ENCODE peak calls at places on chromosomes 12 and 14, in four cellular contexts. C is sigmoid colon, K is AG10803, M is MM.1S. Y is an unnamed sample.
A peak's percentile ranks its signal among the peaks of the same experiment; 100 is the strongest.

GRCh38 chr12:64088431-64089349 is 133.4 kb downstream of the KICS2 start:
- DNase-seq in K (peak; percentile 94), M (peak; percentile 48), C (peak; percentile 82), Y (no peak)

GRCh38 chr12:8953773-8954402 is 4.4 kb upstream of the M6PR start:
- DNase-seq in M (no peak), C (no peak), K (no peak), Y (no peak)

GRCh38 chr14:72476657-72477499 is 417.0 kb downstream of the DPF3 start:
- DNase-seq in M (peak; percentile 87), C (no peak), K (peak; percentile 79), Y (peak; percentile 79)

GRCh38 chr12:92779902-92780301 is 77.1 kb downstream of the PLEKHG7 start:
- DNase-seq in M (no peak), C (no peak), K (peak; percentile 69), Y (no peak)

GRCh38 chr14:20429801-20430669 is 5.9 kb downstream of the KLHL33 start:
- DNase-seq in K (no peak), C (no peak), M (no peak), Y (no peak)

GRCh38 chr14:23364604-23365352 is at the start of gene EFS:
- DNase-seq in M (no peak), C (no peak), K (peak; percentile 38), Y (no peak)

GRCh38 chr14:60339571-60339970 is 90.5 kb downstream of the PPM1A start:
- DNase-seq in C (no peak), K (no peak), M (no peak), Y (no peak)

GRCh38 chr12:52266514-52266913 is 7.9 kb upstream of the KRT86 start:
- DNase-seq in M (no peak), C (peak; percentile 62), K (no peak), Y (no peak)

GRCh38 chr12:10408842-10409241 is 715 bp downstream of the KLRC4 start:
- DNase-seq in C (no peak), K (no peak), M (no peak), Y (no peak)

GRCh38 chr12:91513354-91513753 is 330.7 kb upstream of the DCN start:
- DNase-seq in M (no peak), C (no peak), K (no peak), Y (no peak)

GRCh38 chr14:74018704-74019407 is at the start of the genes BBOF1 and ENTPD5:
- DNase-seq in K (peak; percentile 86), M (peak; percentile 76), C (peak; percentile 92), Y (peak; percentile 96)

GRCh38 chr12:87931764-87932163 is 97.4 kb downstream of the C12orf50 start:
- DNase-seq in M (no peak), K (peak; percentile 4), C (no peak), Y (no peak)

GRCh38 chr14:32004300-32004699 is 72.8 kb upstream of the ARHGAP5 start:
- DNase-seq in M (no peak), C (no peak), K (peak; percentile 76), Y (no peak)

GRCh38 chr12:106068296-106068695 is 70.5 kb downstream of the NUAK1 start:
- DNase-seq in K (no peak), M (no peak), C (no peak), Y (no peak)

GRCh38 chr12:6295187-6295811 is 15.2 kb upstream of the PLEKHG6 start:
- DNase-seq in K (peak; percentile 87), M (no peak), C (peak; percentile 51), Y (no peak)

GRCh38 chr12:124804011-124804621 is 59.5 kb downstream of the SCARB1 start:
- DNase-seq in M (no peak), K (peak; percentile 46), C (peak; percentile 77), Y (no peak)

GRCh38 chr12:4115570-4115969 is 158.0 kb upstream of the CCND2 start:
- DNase-seq in C (peak; percentile 34), M (no peak), K (no peak), Y (no peak)

GRCh38 chr14:99164712-99165111 is 107.3 kb downstream of the BCL11B start:
- DNase-seq in K (no peak), M (no peak), C (no peak), Y (no peak)

GRCh38 chr14:89486961-89487360 is 69.9 kb upstream of the FOXN3 start:
- DNase-seq in M (no peak), K (peak; percentile 6), C (no peak), Y (no peak)

GRCh38 chr12:13167226-13167625 is 29.3 kb upstream of the EMP1 start:
- DNase-seq in K (no peak), C (no peak), M (no peak), Y (no peak)

GRCh38 chr12:48104531-48104930 is 1.3 kb downstream of the SENP1 start:
- DNase-seq in K (no peak), C (no peak), M (no peak), Y (no peak)

GRCh38 chr12:89899651-89900050 is 191.0 kb upstream of the ATP2B1 start:
- DNase-seq in K (no peak), M (no peak), C (no peak), Y (no peak)

GRCh38 chr12:83106873-83107272 is 420.2 kb downstream of the TMTC2 start:
- DNase-seq in C (no peak), M (no peak), K (no peak), Y (no peak)

GRCh38 chr12:110778801-110779577 is 36.3 kb upstream of the PPP1CC start:
- DNase-seq in K (no peak), C (no peak), M (no peak), Y (no peak)

GRCh38 chr12:97837401-97837800 is 374.8 kb downstream of the RMST start:
- DNase-seq in M (no peak), C (no peak), K (peak; percentile 13), Y (no peak)

GRCh38 chr12:115023279-115023678 is 339.3 kb upstream of the TBX3 start:
- DNase-seq in C (no peak), M (no peak), K (peak; percentile 73), Y (no peak)

GRCh38 chr14:45633220-45633984 is 380.4 kb upstream of the MIS18BP1 start:
- DNase-seq in C (no peak), M (no peak), K (no peak), Y (no peak)

DNA sequence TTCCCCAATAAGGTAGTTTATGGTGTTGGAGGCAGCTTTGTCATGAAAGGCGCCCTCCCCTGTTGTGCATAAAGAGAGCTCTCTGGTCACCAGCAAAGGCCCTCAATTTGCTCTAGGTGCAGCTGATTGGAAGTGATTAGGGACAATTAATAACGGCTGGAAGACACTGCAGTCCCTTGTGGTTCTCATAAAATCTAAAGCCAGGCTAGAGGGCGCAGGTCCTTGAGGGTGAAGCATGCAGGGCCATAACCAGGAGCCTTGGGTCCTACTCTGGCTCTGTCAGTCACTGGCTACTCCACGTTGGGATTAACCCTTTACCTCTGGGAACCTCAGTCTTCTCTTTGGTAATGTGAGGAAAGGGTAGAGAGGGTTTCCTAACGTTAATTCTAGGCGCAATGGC is 1.9 kb downstream of the DAAM1 start:
- DNase-seq in M (no peak), K (peak; percentile 20), C (no peak), Y (no peak)
- TF ChIP-seq CTCF in M (peak; percentile 25), K (peak; percentile 38), C (no peak), Y (peak; percentile 3)

GRCh38 chr14:37707716-37708115 is 112.3 kb downstream of the TTC6 start:
- DNase-seq in K (no peak), M (no peak), C (no peak), Y (no peak)

GRCh38 chr14:37712976-37713431 is 117.6 kb downstream of the TTC6 start:
- DNase-seq in K (no peak), M (no peak), C (no peak), Y (no peak)

GRCh38 chr14:37708481-37708880 is 113.1 kb downstream of the TTC6 start:
- DNase-seq in K (peak; percentile 29), M (no peak), C (no peak), Y (no peak)

GRCh38 chr14:37711499-37712475 is 116.4 kb downstream of the TTC6 start:
- DNase-seq in K (no peak), M (no peak), C (no peak), Y (no peak)

DNA sequence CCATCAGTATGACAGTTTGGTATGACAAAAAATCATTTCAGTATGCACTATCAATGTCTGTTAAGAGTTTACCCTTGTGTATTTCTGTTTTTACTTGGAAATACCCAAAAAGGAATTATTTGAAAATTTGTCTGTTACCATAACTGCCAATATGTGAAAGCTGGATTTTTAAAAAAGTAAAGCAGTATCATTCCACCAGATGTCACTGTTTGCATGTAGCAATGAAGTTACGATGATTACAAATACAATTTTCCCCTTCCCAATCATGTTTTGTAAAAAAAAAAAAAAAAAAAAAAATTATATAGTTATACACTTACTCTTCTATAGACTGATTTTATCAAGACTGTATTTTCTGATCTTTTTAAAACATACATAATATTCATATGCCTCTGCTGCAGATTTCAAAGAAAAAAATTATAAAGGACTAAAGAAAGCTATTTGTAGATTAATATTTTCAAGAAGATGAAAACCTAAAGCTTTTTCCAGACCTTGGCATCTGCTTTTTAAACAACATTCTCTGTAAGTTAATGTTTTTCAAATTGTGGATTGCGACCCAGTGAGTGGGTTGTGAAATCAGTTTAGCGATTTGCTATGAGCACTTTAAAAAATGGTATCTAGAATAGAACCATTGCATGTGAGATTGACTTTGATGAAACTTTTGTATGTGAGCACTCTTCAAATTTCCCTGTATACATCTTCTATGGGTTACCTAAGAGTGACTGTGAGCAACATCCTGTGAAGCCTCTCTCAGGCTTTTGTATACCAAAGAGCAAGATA is 114.2 kb downstream of the TTC6 start:
- DNase-seq in K (peak; percentile 28), C (no peak), M (no peak), Y (no peak)
- TF ChIP-seq CTCF in K (peak; percentile 72), C (peak; percentile 19), M (no peak), Y (no peak)

GRCh38 chr14:71286126-71286525 is 378.9 kb downstream of the PCNX1 start:
- DNase-seq in C (no peak), K (no peak), M (no peak), Y (no peak)

GRCh38 chr14:71290301-71290700 is 383.0 kb downstream of the PCNX1 start:
- DNase-seq in K (no peak), M (no peak), C (no peak), Y (no peak)

GRCh38 chr14:71287567-71287966 is 380.3 kb downstream of the PCNX1 start:
- DNase-seq in C (no peak), M (no peak), K (no peak), Y (no peak)

GRCh38 chr14:71289536-71289935 is 382.3 kb downstream of the PCNX1 start:
- DNase-seq in K (no peak), C (no peak), M (peak; percentile 91), Y (peak; percentile 25)

DNA sequence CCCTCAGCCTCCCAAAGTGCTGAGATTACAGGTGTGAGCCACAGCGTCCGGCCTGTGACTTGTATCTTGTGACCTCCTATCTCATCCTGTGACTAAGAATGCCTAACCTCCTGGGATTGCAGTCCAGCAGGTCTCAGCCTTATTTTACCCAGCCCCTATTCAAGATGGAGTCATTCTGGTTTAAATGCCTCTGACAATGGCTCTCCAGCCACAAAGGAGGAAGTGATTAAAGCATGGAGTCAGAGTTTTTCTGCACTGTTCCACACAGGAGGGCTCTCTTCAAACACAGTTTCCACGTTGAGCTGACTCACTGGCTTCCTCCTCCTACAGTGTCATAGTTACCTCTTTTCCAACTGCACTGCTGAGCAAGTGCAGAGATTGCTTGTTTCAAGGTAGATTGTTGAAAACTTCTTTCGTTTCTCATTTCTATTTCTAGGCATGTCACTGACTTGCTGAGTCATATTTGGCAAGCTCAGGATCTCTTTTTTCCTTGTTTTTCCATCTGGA is 383.8 kb downstream of the PCNX1 start:
- DNase-seq in C (no peak), K (peak; percentile 56), M (peak; percentile 80), Y (peak; percentile 51)
- TF ChIP-seq CTCF in C (no peak), K (no peak), M (no peak), Y (no peak)

DNA sequence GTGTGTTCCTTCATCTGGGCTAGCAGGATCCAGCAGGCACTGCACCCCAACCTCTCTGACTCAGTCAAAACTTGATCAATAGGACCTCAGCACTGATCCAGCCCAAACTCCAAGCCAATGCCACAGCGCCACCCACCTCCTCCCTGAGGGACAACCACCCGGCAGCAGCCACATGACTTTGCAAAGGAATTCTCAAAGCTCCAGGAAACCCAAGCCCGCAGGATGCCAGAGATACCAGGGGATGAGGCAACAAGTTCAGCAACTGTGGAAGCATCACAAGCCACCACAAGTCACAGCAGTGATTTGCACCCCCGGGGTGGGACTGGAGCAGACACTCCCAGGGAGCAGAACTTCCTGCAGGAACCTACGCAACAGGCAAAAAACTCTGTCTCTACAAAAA is 37.3 kb downstream of the ACTN1 start:
- DNase-seq in K (peak; percentile 96), C (peak; percentile 83), M (no peak), Y (no peak)
- TF ChIP-seq CTCF in K (peak; percentile 67), C (peak; percentile 48), M (no peak), Y (no peak)